ENCODE peak calls at places on chromosome 2, in ten cellular contexts. Z is CD8-positive, alpha-beta T cell; L is heart left ventricle; F is heart right ventricle; T is right lobe of liver; Q is aorta; K is A549; C is naive thymus-derived CD4-positive, alpha-beta T cell; D is right cardiac atrium; S is PC-3. R is an unnamed sample.

GRCh38 chr2:136048886-136049832 is 63.7 kb upstream of the DARS1 start:
- ATAC-seq in K (no peak), F (no peak), Z (no peak), D (no peak), C (no peak), Q (no peak), S (no peak), L (no peak), T (no peak), R (no peak)

GRCh38 chr2:66833036-66833435 is 398.1 kb downstream of the MEIS1 start:
- ATAC-seq in T (no peak), S (no peak), K (no peak), C (no peak), L (no peak), D (peak; percentile 51), Z (no peak), F (no peak), Q (no peak), R (no peak)

GRCh38 chr2:147288131-147288530 is 556.7 kb upstream of the ACVR2A start:
- ATAC-seq in Q (no peak), L (no peak), Z (no peak), D (no peak), F (no peak), K (no peak), T (no peak), C (peak; percentile 87), S (no peak), R (no peak)

GRCh38 chr2:221501210-221501882 is 70.8 kb downstream of the EPHA4 start:
- ATAC-seq in C (no peak), Q (no peak), F (peak; percentile 74), D (peak; percentile 50), K (no peak), S (no peak), T (no peak), Z (no peak), L (peak; percentile 65), R (no peak)

GRCh38 chr2:217279571-217279970 is 419.7 kb upstream of the TNP1 start:
- ATAC-seq in K (no peak), S (peak; percentile 46), D (peak; percentile 85), T (no peak), L (peak; percentile 87), Z (no peak), F (peak; percentile 81), C (no peak), Q (peak; percentile 79), R (peak; percentile 66)

GRCh38 chr2:226813148-226813701 is 13.6 kb upstream of the IRS1 start:
- ATAC-seq in S (peak; percentile 81), L (no peak), D (no peak), T (no peak), K (peak; percentile 72), C (no peak), F (no peak), Z (peak; percentile 31), Q (no peak), R (no peak)

GRCh38 chr2:148936857-148937450 is 61.9 kb downstream of the KIF5C start:
- ATAC-seq in L (no peak), K (peak; percentile 40), C (no peak), Q (no peak), Z (no peak), F (no peak), D (no peak), S (no peak), T (no peak), R (no peak)

GRCh38 chr2:200950378-200950777 is 13.1 kb downstream of the ORC2 start:
- ATAC-seq in L (peak; percentile 66), T (no peak), F (peak; percentile 58), D (no peak), C (no peak), Z (no peak), K (no peak), S (no peak), Q (no peak), R (no peak)

DNA sequence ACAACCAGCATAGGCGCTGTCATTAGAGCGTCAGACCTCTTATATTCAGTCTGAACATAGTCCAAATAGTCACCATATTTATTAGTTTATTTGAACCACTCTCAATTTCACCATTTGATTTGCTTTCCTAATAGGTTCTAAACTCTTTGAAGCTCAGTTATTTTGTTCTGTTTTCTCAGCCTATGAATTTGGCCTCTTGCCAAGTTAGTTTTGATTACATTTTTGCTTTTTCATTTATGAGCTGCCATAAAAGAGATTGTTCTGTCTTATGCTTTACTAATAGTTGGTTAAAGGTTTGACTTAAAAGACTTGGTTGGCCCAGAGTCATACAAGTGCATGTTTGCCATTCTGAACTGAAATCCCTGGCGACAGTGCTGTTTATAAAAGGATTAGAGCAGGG is 85.9 kb upstream of the RANBP2 start:
- ATAC-seq in D (no peak), T (no peak), L (no peak), K (no peak), F (no peak), Q (no peak), S (no peak), Z (no peak), C (no peak), R (no peak)
- H3K4me1 ChIP-seq in D (peaks cover 16% of the 10 kb centered on the region), T (peaks cover 11% of the 10 kb centered on the region), L (peaks cover 49% of the 10 kb centered on the region), K (peaks cover 64% of the 10 kb centered on the region), F (peaks cover 58% of the 10 kb centered on the region), Q (peaks cover 5% of the 10 kb centered on the region), S (peaks cover 22% of the 10 kb centered on the region), Z (no peaks in the 10 kb centered on the region), C (peaks cover 5% of the 10 kb centered on the region), R (peaks cover 85% of the 10 kb centered on the region)

GRCh38 chr2:63743170-63743975 is 98.3 kb upstream of the UGP2 start:
- ATAC-seq in F (no peak), C (no peak), S (no peak), L (no peak), T (peak; percentile 38), D (no peak), Q (no peak), Z (no peak), K (no peak), R (no peak)

GRCh38 chr2:63741884-63742583 is 99.7 kb upstream of the UGP2 start:
- ATAC-seq in L (no peak), T (no peak), D (no peak), C (no peak), K (peak; percentile 72), S (no peak), Z (no peak), F (no peak), Q (no peak), R (no peak)

GRCh38 chr2:63740020-63740419 is 101.7 kb upstream of the UGP2 start:
- ATAC-seq in L (no peak), C (no peak), Z (no peak), F (no peak), K (no peak), Q (no peak), D (no peak), S (no peak), T (no peak), R (no peak)

GRCh38 chr2:63742592-63742991 is 99.1 kb upstream of the UGP2 start:
- ATAC-seq in F (no peak), D (no peak), C (no peak), Q (no peak), K (no peak), Z (no peak), S (no peak), T (no peak), L (no peak), R (no peak)

GRCh38 chr2:63740943-63741342 is 100.8 kb upstream of the UGP2 start:
- ATAC-seq in Z (no peak), L (no peak), S (no peak), C (no peak), K (no peak), D (no peak), T (peak; percentile 58), Q (no peak), F (no peak), R (no peak)
- H3K4me1 ChIP-seq in Z (no peaks in the 10 kb centered on the region), L (peaks cover 12% of the 10 kb centered on the region), S (peaks cover 40% of the 10 kb centered on the region), C (no peaks in the 10 kb centered on the region), K (peaks cover 70% of the 10 kb centered on the region), D (peaks cover 2% of the 10 kb centered on the region), T (peaks cover 38% of the 10 kb centered on the region), Q (peaks cover 3% of the 10 kb centered on the region), F (peaks cover 15% of the 10 kb centered on the region), R (peaks cover 5% of the 10 kb centered on the region)

GRCh38 chr2:85997016-85997970 is 108.4 kb downstream of the POLR1A start:
- ATAC-seq in F (peak; percentile 35), K (no peak), Z (no peak), L (peak; percentile 35), Q (peak; percentile 68), D (peak; percentile 64), S (no peak), C (no peak), T (no peak), R (peak; percentile 61)

GRCh38 chr2:85998071-85998991 is 107.4 kb downstream of the POLR1A start:
- ATAC-seq in Z (no peak), F (peak; percentile 62), K (peak; percentile 54), C (no peak), S (no peak), T (peak; percentile 12), L (peak; percentile 57), D (peak; percentile 64), Q (peak; percentile 68), R (peak; percentile 54)

GRCh38 chr2:85994897-85995647 is 106.3 kb upstream of the ST3GAL5 start:
- ATAC-seq in L (no peak), F (no peak), T (no peak), K (no peak), Q (no peak), S (no peak), D (no peak), Z (no peak), C (no peak), R (no peak)

GRCh38 chr2:85995648-85996529 is 107.1 kb upstream of the ST3GAL5 start:
- ATAC-seq in T (no peak), C (no peak), L (no peak), Z (no peak), F (no peak), D (no peak), Q (no peak), S (no peak), K (no peak), R (no peak)

GRCh38 chr2:85996591-85996990 is 107.8 kb upstream of the ST3GAL5 start:
- ATAC-seq in F (no peak), K (no peak), Q (no peak), C (no peak), Z (no peak), D (peak; percentile 52), L (no peak), S (no peak), T (no peak), R (no peak)
- H3K4me1 ChIP-seq in F (peaks cover 72% of the 10 kb centered on the region), K (peaks cover 40% of the 10 kb centered on the region), Q (no peaks in the 10 kb centered on the region), C (peaks cover 57% of the 10 kb centered on the region), Z (peaks cover 65% of the 10 kb centered on the region), D (peaks cover 36% of the 10 kb centered on the region), L (peaks cover 53% of the 10 kb centered on the region), S (peaks cover 6% of the 10 kb centered on the region), T (no peaks in the 10 kb centered on the region), R (peaks cover 34% of the 10 kb centered on the region)

GRCh38 chr2:241556734-241557133 is 1.8 kb upstream of the BOK start:
- ATAC-seq in K (no peak), D (no peak), S (no peak), F (no peak), C (no peak), T (no peak), L (no peak), Z (no peak), Q (no peak), R (no peak)

GRCh38 chr2:241560883-241561474 is 2.4 kb downstream of the BOK start:
- ATAC-seq in D (no peak), L (no peak), K (no peak), C (no peak), T (peak; percentile 66), Q (no peak), F (no peak), Z (no peak), S (no peak), R (no peak)

GRCh38 chr2:241560181-241560882 is 1.8 kb downstream of the BOK start:
- ATAC-seq in F (no peak), C (no peak), K (peak; percentile 3), L (no peak), S (no peak), Z (no peak), D (peak; percentile 1), T (peak; percentile 10), Q (no peak), R (no peak)

GRCh38 chr2:241559489-241560180 is 1.1 kb downstream of the BOK start:
- ATAC-seq in C (no peak), Z (no peak), D (peak; percentile 56), Q (peak; percentile 51), F (peak; percentile 33), K (peak; percentile 70), S (peak; percentile 44), L (peak; percentile 40), T (peak; percentile 58), R (no peak)

GRCh38 chr2:241558532-241559488 is at the start of gene BOK:
- ATAC-seq in T (peak; percentile 58), Z (no peak), F (peak; percentile 37), D (peak; percentile 55), C (no peak), S (peak; percentile 55), K (peak; percentile 85), L (peak; percentile 35), Q (no peak), R (peak; percentile 75)
- H3K4me1 ChIP-seq in T (peaks cover 17% of the 10 kb centered on the region), Z (peaks cover 5% of the 10 kb centered on the region), F (peaks cover 30% of the 10 kb centered on the region), D (no peaks in the 10 kb centered on the region), C (no peaks in the 10 kb centered on the region), S (peaks cover 51% of the 10 kb centered on the region), K (peaks cover 15% of the 10 kb centered on the region), L (peaks cover 21% of the 10 kb centered on the region), Q (no peaks in the 10 kb centered on the region), R (peaks cover 37% of the 10 kb centered on the region)